ENCODE peak calls at places on chromosome 14, in six cellular contexts. F, G, V, Y, A and I are unnamed samples.

GRCh38 chr14:81727243-81727642 is 193.6 kb upstream of the SEL1L start:
- DNase-seq in F (no peak), G (no peak), Y (no peak), A (no peak), V (peak), I (peak)

GRCh38 chr14:101820283-101820798 is 58.8 kb downstream of the PPP2R5C start:
- DNase-seq in V (no peak), G (no peak), F (no peak), A (no peak), Y (no peak), I (no peak)

GRCh38 chr14:41521891-41522290 is 84.8 kb upstream of the LRFN5 start:
- DNase-seq in A (no peak), Y (no peak), G (no peak), V (no peak), F (no peak), I (no peak)

GRCh38 chr14:41285193-41285748 is 321.4 kb upstream of the LRFN5 start:
- DNase-seq in A (peak), Y (no peak), G (no peak), V (peak), F (no peak), I (peak)

GRCh38 chr14:65879218-65880009 is 466.9 kb downstream of the FUT8 start:
- DNase-seq in F (no peak), A (no peak), V (peak), Y (no peak), G (no peak), I (peak)

GRCh38 chr14:60622210-60622919 is 26.9 kb downstream of the SIX1 start:
- DNase-seq in V (peak), A (no peak), G (no peak), F (no peak), Y (no peak), I (peak)

GRCh38 chr14:100375273-100375962 is 52.3 kb downstream of the SLC25A47 start:
- DNase-seq in V (peak), F (peak), Y (peak), A (peak), G (peak), I (peak)

GRCh38 chr14:30389134-30389900 is 169.6 kb upstream of the G2E3 start:
- DNase-seq in G (no peak), V (peak), Y (no peak), F (no peak), A (no peak), I (peak)

GRCh38 chr14:89848165-89848564 is 106.4 kb downstream of the EFCAB11 start:
- DNase-seq in F (no peak), Y (no peak), G (no peak), A (no peak), V (peak), I (peak)

GRCh38 chr14:62674833-62675232 is 370.4 kb downstream of the KCNH5 start:
- DNase-seq in F (no peak), A (no peak), Y (no peak), V (no peak), G (no peak), I (no peak)

GRCh38 chr14:84237881-84238280 is 1292.1 kb upstream of the FLRT2 start:
- DNase-seq in V (no peak), Y (no peak), A (no peak), G (no peak), F (no peak), I (no peak)

GRCh38 chr14:94009767-94010166 is 12.7 kb downstream of the CCDC197 start:
- DNase-seq in Y (no peak), V (peak), G (no peak), F (no peak), A (no peak), I (peak)

GRCh38 chr14:31835049-31835448 is 242.1 kb upstream of the ARHGAP5 start:
- DNase-seq in A (no peak), V (no peak), G (no peak), F (no peak), Y (no peak), I (peak)

GRCh38 chr14:104799657-104800599 is 973 bp upstream of the ZBTB42 start:
- DNase-seq in A (peak), V (peak), Y (peak), G (peak), F (peak), I (peak)

GRCh38 chr14:77580964-77581505 is 35.4 kb downstream of the SPTLC2 start:
- DNase-seq in G (no peak), Y (no peak), V (peak), F (no peak), A (no peak), I (peak)
- H3K4me3 ChIP-seq in G (no peak), Y (no peak), V (peak), F (no peak), A (no peak), I (no peak)

GRCh38 chr14:91143862-91144261 is 30.0 kb downstream of the DGLUCY start:
- DNase-seq in A (no peak), V (no peak), G (no peak), Y (no peak), F (no peak), I (no peak)

GRCh38 chr14:91139776-91140175 is 25.9 kb downstream of the DGLUCY start:
- DNase-seq in G (no peak), A (no peak), Y (no peak), F (no peak), V (no peak), I (no peak)

GRCh38 chr14:91138511-91139359 is 24.9 kb downstream of the DGLUCY start:
- DNase-seq in A (peak), Y (no peak), G (no peak), V (no peak), F (peak), I (peak)

GRCh38 chr14:91142214-91142668 is 28.4 kb downstream of the DGLUCY start:
- DNase-seq in F (no peak), A (peak), V (no peak), Y (no peak), G (no peak), I (no peak)

GRCh38 chr14:91140672-91141071 is 26.8 kb downstream of the DGLUCY start:
- DNase-seq in A (peak), Y (no peak), V (peak), G (no peak), F (peak), I (peak)
- TF ChIP-seq CTCF in A (peak), Y (no peak), V (peak), G (no peak), F (peak), I (peak)

DNA sequence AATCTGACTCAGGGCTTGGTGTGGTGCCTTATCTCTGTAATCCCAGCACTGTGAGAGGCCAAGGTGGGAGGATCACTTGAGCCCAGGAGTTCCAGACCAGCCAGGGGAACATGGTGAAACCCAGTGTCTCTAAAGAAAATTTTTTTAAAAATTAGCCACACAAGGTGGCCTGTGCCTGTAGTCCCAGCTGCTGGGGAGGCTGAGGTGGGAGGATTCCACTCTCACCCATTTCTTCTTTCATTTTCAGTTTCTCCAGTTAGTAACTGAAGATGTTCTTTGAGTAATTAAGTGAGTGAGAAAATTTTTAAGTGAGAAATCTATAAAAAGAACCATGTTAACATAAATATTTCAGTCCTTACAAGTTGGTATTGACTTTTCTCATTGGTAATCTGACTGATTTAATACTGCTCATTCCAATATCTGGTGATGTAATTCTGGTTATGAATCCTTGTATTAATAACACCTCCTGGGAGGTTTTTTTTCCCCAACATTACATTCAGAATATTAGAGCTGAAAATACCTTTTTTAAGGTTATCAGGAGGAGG is 6.1 kb downstream of the METTL3 start:
- DNase-seq in V (no peak), Y (no peak), A (no peak), G (no peak), F (no peak), I (no peak)
- H3K4me3 ChIP-seq in V (no peak), Y (no peak), A (no peak), G (no peak), F (no peak), I (no peak)

GRCh38 chr14:45658917-45659299 is 405.9 kb upstream of the MIS18BP1 start:
- DNase-seq in Y (no peak), A (no peak), V (no peak), F (no peak), G (no peak), I (no peak)

DNA sequence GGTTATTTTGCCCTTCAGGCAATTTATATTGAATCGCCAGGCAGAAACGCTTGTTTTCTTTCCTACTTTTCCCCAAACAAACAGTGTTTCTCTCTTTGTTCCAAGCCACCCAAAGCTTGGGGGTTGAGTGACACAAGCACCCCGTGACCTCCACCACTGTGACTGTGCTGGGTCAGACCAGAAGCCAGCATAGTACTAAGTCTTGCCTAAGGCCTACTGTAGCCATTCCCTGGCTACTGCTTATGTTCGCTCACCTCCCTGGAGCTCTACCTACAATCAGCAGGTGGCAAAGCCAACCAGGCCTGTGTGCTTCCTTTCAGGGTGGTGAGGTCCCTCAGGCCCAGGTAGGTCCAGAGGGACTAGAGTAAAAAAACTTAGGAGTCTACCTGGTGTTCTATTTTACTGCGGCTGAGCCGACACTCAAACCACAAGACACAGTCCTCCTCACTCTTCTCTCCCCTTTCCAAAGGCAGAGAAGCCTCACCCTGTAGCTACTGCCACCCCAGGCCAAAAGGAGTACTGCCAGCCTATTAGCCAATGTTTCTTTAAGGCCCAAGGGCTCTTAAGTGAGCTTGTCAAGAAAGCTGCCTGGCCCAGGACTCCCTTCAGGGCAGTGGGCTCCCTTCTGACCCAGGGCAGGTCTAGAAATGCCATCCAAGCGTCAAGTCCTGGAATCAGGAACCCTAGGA is 411.8 kb upstream of the MIS18BP1 start:
- DNase-seq in V (no peak), G (no peak), A (peak), F (no peak), Y (no peak), I (no peak)
- TF ChIP-seq CTCF in V (peak), G (no peak), A (peak), F (no peak), Y (no peak), I (no peak)

DNA sequence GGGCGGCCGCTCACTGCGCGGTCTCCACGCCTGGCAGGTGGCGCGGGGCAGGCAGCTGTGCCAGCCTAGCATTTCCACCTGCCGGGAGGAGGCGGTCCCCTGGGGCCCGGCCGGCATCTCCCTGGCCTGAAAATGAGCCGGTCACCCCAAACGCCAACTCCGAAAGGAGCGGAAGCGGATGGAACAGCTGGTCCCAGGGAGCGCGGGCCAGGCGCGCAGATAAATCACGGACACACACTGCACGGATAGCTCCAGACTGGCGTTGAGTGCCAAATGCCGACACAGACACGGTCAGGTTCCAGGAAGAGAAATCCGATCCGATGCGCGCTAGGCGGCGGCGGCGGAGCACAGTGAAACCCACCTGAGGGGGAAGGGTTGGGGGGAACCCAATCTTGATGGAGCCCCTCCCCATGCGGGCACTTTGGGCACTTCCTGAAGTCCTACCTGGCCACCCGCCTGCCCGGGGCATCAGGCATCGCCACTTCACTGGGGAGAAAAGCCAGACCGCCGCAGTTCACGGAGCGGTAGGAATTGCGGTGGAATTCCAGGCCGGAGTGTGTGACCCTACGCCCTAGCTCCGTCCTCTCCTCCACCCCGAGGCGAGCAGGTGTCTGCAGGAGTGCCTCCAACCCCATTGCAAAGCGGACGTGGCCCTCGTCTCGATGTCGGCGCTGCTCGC is 624 bp upstream of the PLEKHD1 start:
- DNase-seq in V (peak), Y (no peak), F (no peak), A (no peak), G (no peak), I (no peak)
- H3K4me3 ChIP-seq in V (no peak), Y (no peak), F (peak), A (no peak), G (peak), I (no peak)

GRCh38 chr14:36520601-36521525 is 831 bp upstream of the NKX2-1 start:
- DNase-seq in A (no peak), F (peak), Y (no peak), G (no peak), V (peak), I (peak)
- TF ChIP-seq CTCF in A (no peak), F (no peak), Y (no peak), G (peak), V (peak), I (no peak)

DNA sequence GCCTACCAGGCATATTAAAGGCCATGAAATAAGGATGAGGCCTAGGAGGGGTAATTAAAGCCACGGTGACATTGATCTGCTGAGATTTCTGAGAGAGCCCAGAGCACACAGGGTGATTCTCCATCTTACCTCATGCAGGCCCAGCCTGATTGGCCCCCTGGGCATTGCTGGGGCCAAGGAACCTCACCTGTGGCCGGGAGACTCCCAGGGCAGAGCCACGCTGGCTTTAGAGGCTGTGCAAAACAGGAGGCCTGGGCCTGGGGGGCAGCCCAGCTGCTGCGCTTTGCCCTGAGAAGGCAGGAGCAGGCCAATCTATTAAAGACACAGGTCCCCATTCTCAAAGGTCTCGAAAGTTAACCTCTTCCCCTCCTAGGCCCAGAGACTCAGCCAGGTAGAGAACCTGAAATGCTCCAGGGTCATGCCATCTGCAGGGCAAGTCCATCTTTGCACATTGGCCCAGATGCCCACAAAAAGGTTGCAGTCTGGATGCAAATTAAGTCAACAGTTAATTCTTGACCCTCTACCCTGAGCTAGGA is 1099.7 kb downstream of the BCL11B start:
- DNase-seq in F (no peak), G (no peak), Y (no peak), A (no peak), V (no peak), I (no peak)
- H3K4me3 ChIP-seq in F (no peak), G (no peak), Y (no peak), A (no peak), V (no peak), I (no peak)

GRCh38 chr14:34437729-34438080 is 24.3 kb downstream of the SPTSSA start:
- DNase-seq in F (no peak), G (no peak), A (no peak), Y (no peak), V (no peak), I (peak)

GRCh38 chr14:34436118-34436905 is 25.7 kb downstream of the SPTSSA start:
- DNase-seq in G (no peak), F (no peak), A (peak), V (peak), Y (no peak), I (peak)

GRCh38 chr14:34436960-34437728 is 24.9 kb downstream of the SPTSSA start:
- DNase-seq in F (no peak), G (no peak), Y (no peak), A (no peak), V (no peak), I (peak)

GRCh38 chr14:34438438-34438837 is 23.6 kb downstream of the SPTSSA start:
- DNase-seq in A (no peak), G (no peak), F (no peak), Y (no peak), V (no peak), I (no peak)

DNA sequence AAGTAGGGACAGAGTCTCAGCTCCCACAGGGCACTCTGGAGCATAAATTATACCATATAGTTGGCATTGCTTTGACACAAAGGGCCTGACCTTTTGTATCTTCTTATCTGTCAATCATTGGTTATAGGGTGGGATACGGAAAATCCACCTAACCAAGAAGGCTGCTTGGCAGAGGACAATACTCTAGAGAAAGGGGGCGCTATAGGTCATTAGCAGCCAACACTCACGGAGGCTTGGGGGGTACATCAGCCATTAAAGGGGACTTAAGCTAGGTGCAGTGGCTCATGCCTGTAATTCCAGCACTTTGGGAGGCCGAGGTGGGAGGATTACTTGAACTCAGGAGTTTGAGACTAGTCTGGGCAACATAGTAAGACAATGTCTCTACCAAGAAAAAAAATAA is 22.9 kb downstream of the SPTSSA start:
- DNase-seq in Y (no peak), V (no peak), G (no peak), A (no peak), F (no peak), I (no peak)
- TF ChIP-seq CTCF in Y (no peak), V (no peak), G (no peak), A (peak), F (no peak), I (no peak)

DNA sequence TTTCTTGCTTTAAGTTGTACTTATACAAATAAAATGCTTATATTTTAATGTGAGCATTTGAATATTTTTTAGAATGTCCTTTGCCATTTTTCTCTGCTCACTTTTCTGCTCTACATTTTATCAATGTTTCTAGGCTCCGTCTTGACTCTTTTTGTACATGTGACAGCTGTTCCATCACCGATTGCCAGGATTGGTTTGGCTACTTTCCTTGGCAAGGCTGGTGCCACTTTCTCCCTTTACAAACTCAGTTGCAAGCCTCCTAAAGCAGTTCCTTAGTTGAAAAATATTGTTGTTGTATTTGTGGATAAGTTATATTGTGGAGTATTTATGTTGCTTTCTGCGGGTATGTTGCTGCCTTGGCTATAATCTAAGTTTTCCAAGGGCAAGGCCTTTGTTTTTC is 63.4 kb downstream of the DACT1 start:
- DNase-seq in V (no peak), F (no peak), Y (no peak), A (no peak), G (no peak), I (no peak)
- H3K4me3 ChIP-seq in V (no peak), F (no peak), Y (no peak), A (no peak), G (no peak), I (no peak)

GRCh38 chr14:51654549-51654879 is 2.8 kb downstream of the FRMD6 start:
- DNase-seq in F (no peak), V (no peak), Y (no peak), G (no peak), A (no peak), I (peak)

GRCh38 chr14:51651388-51652167 is at the start of gene FRMD6:
- DNase-seq in F (peak), Y (peak), V (peak), G (peak), A (peak), I (peak)

GRCh38 chr14:51653855-51654548 is 2.3 kb downstream of the FRMD6 start:
- DNase-seq in V (peak), A (no peak), F (no peak), Y (no peak), G (no peak), I (peak)

GRCh38 chr14:51652168-51653095 is 722 bp downstream of the FRMD6 start:
- DNase-seq in G (peak), V (peak), F (peak), Y (peak), A (peak), I (no peak)

GRCh38 chr14:51653096-51653814 is 1.5 kb downstream of the FRMD6 start:
- DNase-seq in A (peak), Y (no peak), V (peak), G (no peak), F (no peak), I (peak)
- TF ChIP-seq CTCF in A (peak), Y (no peak), V (peak), G (peak), F (no peak), I (peak)